ENCODE peak calls at places on chromosomes 13 and 19, in six cellular contexts. Q, Z, W, A, V and R are unnamed samples.
A peak's percentile ranks its signal among the peaks of the same experiment; 100 is the strongest.

GRCh38 chr13:26749905-26750304 is 10.7 kb downstream of the GPR12 start:
- DNase-seq in Q (no peak), Z (no peak), W (no peak), A (no peak), V (no peak), R (no peak)

GRCh38 chr13:45082964-45083363 is 37.3 kb upstream of the GTF2F2 start:
- DNase-seq in Q (no peak), Z (no peak), W (no peak), A (no peak), V (no peak), R (no peak)

GRCh38 chr13:87954116-87954515 is 282.9 kb downstream of the SLITRK5 start:
- DNase-seq in Q (no peak), Z (no peak), W (no peak), A (no peak), V (no peak), R (no peak)

GRCh38 chr19:2640563-2641331 is 61.7 kb downstream of the GNG7 start:
- DNase-seq in Q (no peak), Z (no peak), W (no peak), A (no peak), V (no peak), R (no peak)

GRCh38 chr19:5949792-5950305 is 28.1 kb downstream of the RANBP3 start:
- DNase-seq in Q (no peak), Z (no peak), W (no peak), A (no peak), V (no peak), R (no peak)

GRCh38 chr19:10270616-10271394 is at the start of gene ICAM1:
- DNase-seq in Q (peak; percentile 96), Z (peak; percentile 95), W (peak; percentile 78), A (peak; percentile 38), V (peak; percentile 88), R (peak; percentile 79)

GRCh38 chr19:45455707-45456499 is 11.9 kb upstream of the FOSB start:
- DNase-seq in Q (peak; percentile 97), Z (peak; percentile 67), W (peak; percentile 99), A (no peak), V (peak; percentile 98), R (peak; percentile 95)

GRCh38 chr19:53865918-53866696 is 1.6 kb upstream of the MYADM start:
- DNase-seq in Q (peak; percentile 94), Z (no peak), W (peak; percentile 94), A (peak; percentile 71), V (peak; percentile 84), R (peak; percentile 71)

GRCh38 chr13:113211774-113212173 is 2.4 kb downstream of the CUL4A start:
- DNase-seq in Q (no peak), Z (no peak), W (no peak), A (no peak), V (no peak), R (peak; percentile 51)

GRCh38 chr19:45998834-45999233 is 3.6 kb downstream of the CCDC61 start:
- DNase-seq in Q (no peak), Z (no peak), W (no peak), A (no peak), V (no peak), R (no peak)

GRCh38 chr19:6718741-6719539 is 1.5 kb downstream of the C3 start:
- DNase-seq in Q (peak; percentile 72), Z (peak; percentile 67), W (peak; percentile 24), A (no peak), V (no peak), R (peak; percentile 37)

GRCh38 chr13:99870541-99870940 is 101.0 kb downstream of the ZIC5 start:
- DNase-seq in Q (no peak), Z (no peak), W (no peak), A (no peak), V (no peak), R (no peak)

GRCh38 chr13:41546372-41547252 is 89.3 kb downstream of the RGCC start:
- DNase-seq in Q (no peak), Z (no peak), W (no peak), A (no peak), V (no peak), R (no peak)

GRCh38 chr19:42028304-42029216 is 34.5 kb upstream of the ATP1A3 start:
- DNase-seq in Q (no peak), Z (peak; percentile 10), W (peak; percentile 36), A (no peak), V (no peak), R (no peak)

GRCh38 chr13:99382428-99383133 is 75.4 kb upstream of the GPR183 start:
- DNase-seq in Q (no peak), Z (no peak), W (no peak), A (no peak), V (peak; percentile 55), R (no peak)

DNA sequence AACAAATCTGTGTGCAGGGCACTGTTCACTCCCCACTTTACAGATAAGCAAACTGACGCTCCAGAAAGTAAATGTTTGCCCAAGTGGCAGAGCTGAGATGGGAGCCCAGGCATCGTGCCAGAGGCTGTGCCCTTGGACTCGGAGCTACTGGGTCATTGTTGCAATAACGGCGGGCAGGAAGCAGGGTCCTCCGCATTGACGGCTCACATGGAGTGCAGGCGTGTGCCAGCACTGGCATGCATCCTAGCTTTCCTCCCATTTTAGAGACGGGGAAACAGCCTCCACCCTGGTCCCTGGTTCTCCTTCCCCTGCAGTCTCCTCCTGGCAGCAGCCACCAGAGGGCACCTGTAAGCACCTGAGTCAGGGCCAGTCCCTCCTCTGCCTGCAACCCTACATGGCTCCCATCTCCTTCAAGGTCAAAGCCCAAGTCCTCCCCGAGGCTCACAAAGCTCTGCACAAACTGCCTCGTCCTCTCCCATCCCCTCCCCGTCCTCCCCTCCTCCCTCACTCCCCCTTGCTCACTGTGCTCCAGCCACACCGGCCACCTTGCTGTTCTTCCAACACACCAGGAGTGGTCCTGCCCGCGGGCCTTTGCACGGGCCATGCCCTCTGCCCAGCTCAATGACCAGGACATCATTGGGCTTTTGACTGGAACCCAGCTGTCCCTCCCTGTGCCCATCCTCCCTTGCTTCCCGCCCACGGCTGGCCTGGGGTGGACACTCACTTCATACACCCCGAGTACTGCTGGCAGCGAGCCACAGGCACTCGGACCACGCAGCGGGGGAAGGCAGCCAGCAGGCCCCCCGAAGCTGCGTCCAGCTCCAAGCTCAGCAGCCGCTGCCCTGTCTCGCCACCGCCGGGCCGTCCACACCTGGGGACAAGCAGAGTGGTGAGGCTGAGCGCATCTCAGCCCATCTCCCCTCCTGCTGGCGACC is 7.7 kb upstream of the LRG1 start:
- DNase-seq in Q (no peak), Z (no peak), W (peak; percentile 51), A (no peak), V (no peak), R (peak; percentile 45)
- TF ChIP-seq CTCF in Q (no peak), Z (peak; percentile 42), W (peak; percentile 21), A (no peak), V (no peak), R (peak; percentile 19)

DNA sequence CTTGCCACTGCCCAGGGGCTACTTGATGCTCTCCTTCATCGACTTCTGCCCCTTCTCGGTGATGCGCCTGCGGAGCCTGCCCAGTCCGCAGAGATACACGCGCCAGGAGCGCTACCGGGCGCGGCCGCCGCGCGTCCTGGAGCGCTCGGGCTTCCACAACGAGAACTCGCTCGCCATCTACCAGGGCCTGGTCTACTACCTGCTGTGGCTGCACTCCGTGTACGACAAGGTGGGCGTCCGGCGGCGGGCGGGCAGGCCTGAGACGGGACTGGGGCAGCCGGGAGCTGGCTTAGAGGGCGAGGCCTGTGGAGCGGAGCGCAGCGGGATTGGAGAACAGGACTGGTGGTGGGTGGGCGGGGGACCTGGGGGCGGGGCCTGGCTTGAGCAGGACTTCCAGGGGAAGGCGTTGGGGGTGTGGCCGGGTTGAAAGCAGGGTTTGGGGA is 12.7 kb upstream of the PSMD8 start:
- DNase-seq in Q (peak; percentile 81), Z (peak; percentile 80), W (peak; percentile 88), A (peak; percentile 45), V (peak; percentile 65), R (peak; percentile 94)
- TF ChIP-seq CTCF in Q (peak; percentile 36), Z (no peak), W (peak; percentile 27), A (no peak), V (no peak), R (peak; percentile 34)

DNA sequence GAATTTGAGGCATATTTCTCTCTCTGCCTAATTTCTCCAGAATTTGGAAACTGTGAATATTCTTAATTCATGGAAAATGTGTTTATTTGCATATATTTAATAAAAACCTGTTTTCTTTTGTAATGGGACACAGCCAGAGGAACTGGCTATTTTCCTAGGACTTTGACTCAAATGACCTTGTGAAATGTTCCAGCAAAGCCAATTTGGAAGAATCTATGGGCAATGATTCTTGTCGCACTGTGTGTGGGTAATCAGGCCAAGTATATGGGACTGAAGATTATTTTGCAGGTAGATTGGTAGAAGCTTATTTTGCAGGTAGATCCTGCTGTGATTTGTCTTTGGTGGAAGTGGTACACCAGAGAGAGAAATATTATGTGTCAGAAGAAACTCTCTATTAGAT is 38.8 kb downstream of the SUCLA2 start:
- DNase-seq in Q (no peak), Z (no peak), W (no peak), A (no peak), V (no peak), R (no peak)
- TF ChIP-seq CTCF in Q (no peak), Z (no peak), W (no peak), A (no peak), V (no peak), R (no peak)

GRCh38 chr19:13026478-13026999 is 31.3 kb downstream of the NFIX start:
- DNase-seq in Q (no peak), Z (no peak), W (peak; percentile 45), A (no peak), V (no peak), R (no peak)
- TF ChIP-seq CTCF in Q (no peak), Z (no peak), W (no peak), A (no peak), V (no peak), R (no peak)

DNA sequence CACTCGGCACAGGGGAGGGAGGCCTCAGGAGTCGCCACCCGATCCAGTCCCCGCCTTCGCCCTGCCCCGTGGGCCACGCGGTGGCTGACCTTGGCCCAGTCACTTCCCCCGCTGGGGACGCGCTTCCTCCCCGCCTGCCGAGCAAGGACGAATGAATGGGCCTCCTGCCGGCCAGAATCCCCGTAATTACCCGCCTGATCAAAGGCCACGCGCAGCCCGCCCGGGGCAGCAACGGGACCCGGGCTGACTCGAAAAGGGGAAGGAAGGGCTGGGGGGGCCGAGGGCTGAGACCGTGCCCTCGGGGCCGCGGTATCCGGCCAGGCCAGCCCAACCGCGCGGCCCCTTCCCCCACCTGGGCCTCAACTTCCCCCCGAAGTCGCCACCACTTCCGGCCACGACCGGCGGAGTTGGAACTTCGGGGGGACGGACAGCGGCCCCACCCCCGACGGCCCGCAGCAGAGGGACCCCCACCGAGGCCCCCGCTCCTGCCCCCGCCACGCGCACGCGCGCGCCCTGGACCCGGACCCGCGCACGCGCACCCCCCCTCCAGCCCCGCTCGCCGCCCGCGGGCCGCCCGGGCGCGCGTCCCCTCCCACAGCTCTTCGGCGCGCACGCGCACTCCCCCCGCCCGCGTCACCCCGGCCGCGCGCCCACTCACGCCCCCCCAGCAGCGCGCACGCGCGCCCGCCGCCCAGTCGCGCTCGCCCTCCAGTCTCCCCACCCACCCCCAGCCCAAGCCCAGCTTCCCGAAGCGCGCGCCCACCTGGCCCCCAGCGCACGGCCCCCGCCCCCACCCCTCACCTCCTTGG is 520 bp downstream of the ZNF787 start:
- DNase-seq in Q (peak; percentile 88), Z (peak; percentile 91), W (peak; percentile 85), A (no peak), V (peak; percentile 84), R (peak; percentile 90)
- TF ChIP-seq CTCF in Q (peak; percentile 18), Z (no peak), W (no peak), A (no peak), V (no peak), R (no peak)